ENCODE peak calls at places on chromosomes 13 and 19, in ten cellular contexts. I is esophagus squamous epithelium, S is body of pancreas, G is heart left ventricle, K is adrenal gland, J is spleen, Q is HepG2, E is A549, A is breast epithelium, Z is stomach. V is an unnamed sample.

GRCh38 chr19:2962018-2962670 is 15.2 kb upstream of the TLE6 start:
- DNase-seq in G (no peak), J (no peak), I (no peak), A (no peak), S (peak; percentile 58), Q (peak; percentile 70), E (peak; percentile 24), K (no peak), Z (peak; percentile 49), V (no peak)

GRCh38 chr13:32415019-32415418 is 12.9 kb downstream of the N4BP2L1 start:
- DNase-seq in S (peak; percentile 30), J (no peak), Z (no peak), K (no peak), I (no peak), Q (no peak), E (peak; percentile 8), G (no peak), A (no peak), V (no peak)

GRCh38 chr13:46170687-46171086 is 11.3 kb downstream of the LCP1 start:
- DNase-seq in J (no peak), Q (peak; percentile 10), I (no peak), G (no peak), K (no peak), E (no peak), A (no peak), Z (no peak), S (no peak), V (no peak)

GRCh38 chr13:33797622-33798021 is 20.3 kb upstream of the RFC3 start:
- DNase-seq in G (no peak), Q (no peak), K (no peak), I (no peak), J (no peak), S (no peak), A (no peak), Z (no peak), E (no peak), V (no peak)

GRCh38 chr13:49044008-49044407 is 68.3 kb downstream of the FNDC3A start:
- DNase-seq in J (no peak), S (no peak), Q (no peak), Z (no peak), K (no peak), A (no peak), G (no peak), I (no peak), E (no peak), V (no peak)

GRCh38 chr19:18231775-18232174 is 5.5 kb upstream of the PDE4C start:
- DNase-seq in I (no peak), K (no peak), Z (no peak), A (no peak), S (no peak), J (no peak), G (no peak), Q (no peak), E (no peak), V (no peak)

GRCh38 chr19:50327461-50328256 is 1.5 kb downstream of the KCNC3 start:
- DNase-seq in I (no peak), K (no peak), Z (no peak), A (no peak), Q (no peak), G (no peak), E (no peak), J (peak; percentile 66), S (no peak), V (peak; percentile 10)

GRCh38 chr13:43933378-43933777 is 53.7 kb downstream of the LACC1 start:
- DNase-seq in E (no peak), G (no peak), J (no peak), Q (no peak), S (no peak), A (no peak), K (no peak), Z (no peak), I (no peak), V (no peak)

GRCh38 chr19:13132471-13133166 is 14.6 kb downstream of the NACC1 start:
- DNase-seq in I (no peak), E (no peak), J (no peak), Z (no peak), G (no peak), K (no peak), Q (no peak), A (no peak), S (no peak), V (no peak)

GRCh38 chr19:9961103-9961502 is 24.8 kb upstream of the OLFM2 start:
- DNase-seq in K (no peak), G (no peak), A (no peak), I (no peak), E (no peak), S (no peak), Q (no peak), J (no peak), Z (no peak), V (no peak)

GRCh38 chr19:378706-379105 is 30.2 kb downstream of the C2CD4C start:
- DNase-seq in I (no peak), Z (no peak), K (no peak), E (no peak), G (no peak), Q (no peak), A (peak; percentile 22), J (peak; percentile 51), S (no peak), V (no peak)

GRCh38 chr19:10043286-10043927 is 30.1 kb downstream of the RDH8 start:
- DNase-seq in I (no peak), Q (no peak), Z (no peak), A (no peak), E (no peak), J (no peak), S (no peak), K (no peak), G (no peak), V (no peak)

DNA sequence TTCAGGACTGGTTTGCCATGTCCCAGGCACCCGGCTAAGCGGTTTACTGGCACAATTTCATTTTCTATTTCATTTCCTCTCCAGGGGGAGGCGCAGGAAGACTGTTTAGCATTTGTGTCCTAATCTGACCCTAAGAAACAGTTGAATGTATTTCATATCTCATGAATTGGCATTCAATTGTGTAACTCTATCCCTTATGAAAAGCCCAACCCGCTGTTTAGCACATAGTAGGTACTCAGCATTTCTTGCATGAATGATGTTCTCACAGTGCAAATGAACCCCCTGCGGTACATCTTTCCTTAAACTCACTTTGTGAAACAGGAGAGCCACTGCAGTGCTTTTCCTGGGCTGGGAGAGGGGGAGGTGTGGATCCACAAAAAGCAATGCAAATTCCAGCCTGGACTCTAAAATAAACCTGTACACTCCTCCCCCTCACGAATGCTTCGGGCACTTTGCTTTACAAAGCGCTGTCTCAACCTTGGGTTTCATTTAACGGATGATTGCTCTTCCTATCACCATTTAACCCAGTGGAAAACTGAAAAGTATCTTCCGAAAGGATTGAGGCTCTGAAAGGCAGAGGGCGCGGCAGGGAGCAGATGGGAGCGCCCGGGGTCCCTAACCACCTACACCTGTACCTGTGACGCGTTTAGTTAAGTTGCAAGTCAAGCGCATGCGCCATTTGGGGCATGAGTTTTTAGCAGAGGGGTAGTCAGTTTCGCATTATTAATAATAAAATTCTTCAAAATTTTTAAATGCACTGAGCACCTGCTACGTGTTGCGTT is 1.2 kb upstream of the EEF2 start:
- DNase-seq in E (peak; percentile 51), K (no peak), I (no peak), Q (peak; percentile 72), J (no peak), G (peak; percentile 67), Z (peak; percentile 57), S (peak; percentile 66), A (no peak), V (no peak)
- TF ChIP-seq POLR2A in E (no peak), K (no peak), I (no peak), Q (no peak), J (no peak), G (no peak), Z (no peak), S (no peak), A (no peak), V (no peak)

GRCh38 chr19:58182989-58183821 is at the start of gene ZNF274:
- DNase-seq in I (peak; percentile 75), Z (peak; percentile 93), K (peak; percentile 91), J (peak; percentile 99), Q (peak; percentile 90), E (peak; percentile 96), A (peak; percentile 95), S (peak; percentile 93), G (peak; percentile 95), V (peak; percentile 92)
- H3K9me3 ChIP-seq in I (peaks cover 84% of the 10 kb centered on the region), Z (peaks cover 91% of the 10 kb centered on the region), K (peaks cover 2% of the 10 kb centered on the region), J (peaks cover 96% of the 10 kb centered on the region), Q (peaks cover 65% of the 10 kb centered on the region), E (peaks cover 95% of the 10 kb centered on the region), A (peaks cover 95% of the 10 kb centered on the region), S (no peaks in the 10 kb centered on the region), G (peaks cover 93% of the 10 kb centered on the region), V (peaks cover 81% of the 10 kb centered on the region)

DNA sequence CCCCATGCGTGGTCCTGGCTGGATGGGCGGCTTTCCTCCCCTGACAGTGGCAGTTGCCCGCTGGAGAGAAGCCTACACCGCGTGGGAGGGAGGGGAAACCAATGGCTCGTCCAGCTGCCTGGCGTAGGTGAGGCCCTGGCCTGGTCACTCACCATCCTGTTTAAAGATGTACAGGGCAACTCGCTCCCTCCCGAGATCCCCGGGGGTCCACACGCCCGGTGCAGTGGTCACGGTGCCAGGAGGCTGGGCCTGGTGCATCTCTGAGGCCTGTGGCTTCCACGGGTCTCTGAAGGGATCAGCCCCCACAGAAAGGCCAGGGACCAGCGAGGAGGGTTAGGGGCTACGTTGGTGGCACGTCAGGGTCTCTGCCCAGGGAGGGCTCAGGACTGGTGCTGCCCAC is 156.5 kb downstream of the KDM4B start:
- DNase-seq in K (no peak), J (no peak), E (no peak), Q (no peak), A (no peak), G (no peak), Z (no peak), I (no peak), S (no peak), V (no peak)
- TF ChIP-seq CTCF in K (no peak), J (no peak), E (no peak), Q (no peak), A (no peak), G (no peak), Z (no peak), I (no peak), S (no peak), V (no peak)

GRCh38 chr13:99085846-99086148 is 107.9 kb upstream of the DOCK9 start:
- DNase-seq in J (no peak), E (no peak), G (no peak), K (no peak), I (no peak), A (no peak), Q (no peak), S (no peak), Z (no peak), V (no peak)

GRCh38 chr13:99086869-99087129 is 108.9 kb upstream of the DOCK9 start:
- DNase-seq in E (peak; percentile 21), I (no peak), K (peak; percentile 33), Q (no peak), G (no peak), J (no peak), S (no peak), Z (no peak), A (no peak), V (no peak)

GRCh38 chr13:99085139-99085845 is 107.4 kb upstream of the DOCK9 start:
- DNase-seq in I (no peak), A (no peak), Q (no peak), G (no peak), S (peak; percentile 9), J (peak; percentile 78), Z (no peak), E (no peak), K (no peak), V (no peak)

GRCh38 chr13:99087130-99087953 is 109.5 kb upstream of the DOCK9 start:
- DNase-seq in Q (peak; percentile 59), I (peak; percentile 21), G (peak; percentile 92), K (peak; percentile 89), S (peak; percentile 93), Z (peak; percentile 93), J (peak; percentile 97), E (peak; percentile 93), A (peak; percentile 91), V (peak; percentile 83)

GRCh38 chr13:99086149-99086868 is 108.4 kb upstream of the DOCK9 start:
- DNase-seq in Q (no peak), I (no peak), K (peak; percentile 60), A (no peak), E (peak; percentile 42), Z (peak; percentile 62), S (peak; percentile 67), G (peak; percentile 57), J (peak; percentile 95), V (peak; percentile 24)
- TF ChIP-seq POLR2A in Q (no peak), I (peak; percentile 69), K (peak; percentile 25), A (no peak), E (peak; percentile 87), Z (no peak), S (no peak), G (no peak), J (no peak), V (peak; percentile 45)